ENCODE peak calls at places on chromosomes 6 and 20, in six cellular contexts. K, C, T, U, F and W are unnamed samples.

GRCh38 chr6:45590751-45591184 is 213.0 kb upstream of the SUPT3H start:
- DNase-seq in K (peak; percentile 70), U (no peak), T (peak; percentile 77), F (peak; percentile 89), C (no peak), W (no peak)

GRCh38 chr6:142850653-142851434 is 94.1 kb downstream of the HIVEP2 start:
- DNase-seq in C (no peak), F (no peak), T (no peak), U (no peak), K (no peak), W (no peak)

GRCh38 chr6:903746-904145 is 210.8 kb upstream of the EXOC2 start:
- DNase-seq in K (peak; percentile 15), U (peak; percentile 39), C (no peak), F (no peak), T (no peak), W (no peak)

GRCh38 chr20:31841928-31842327 is 3.5 kb downstream of the FOXS1 start:
- DNase-seq in K (peak; percentile 53), U (no peak), F (peak; percentile 60), C (no peak), T (peak; percentile 66), W (peak; percentile 88)

GRCh38 chr6:129490551-129491245 is 219.3 kb downstream of the ARHGAP18 start:
- DNase-seq in C (peak; percentile 40), F (no peak), K (peak; percentile 95), U (peak; percentile 94), T (peak; percentile 97), W (no peak)

GRCh38 chr20:18835850-18836249 is 22.3 kb downstream of the SCP2D1 start:
- DNase-seq in T (no peak), K (no peak), C (no peak), F (no peak), U (no peak), W (no peak)

GRCh38 chr6:99031957-99032356 is 84.2 kb upstream of the FBXL4 start:
- DNase-seq in T (no peak), F (no peak), U (no peak), C (no peak), K (no peak), W (no peak)

GRCh38 chr6:88360203-88360797 is 194.2 kb upstream of the CNR1 start:
- DNase-seq in K (peak; percentile 76), F (no peak), U (peak; percentile 63), T (peak; percentile 80), C (no peak), W (no peak)

GRCh38 chr6:31945507-31946369 is at the start of gene CFB:
- DNase-seq in K (peak; percentile 56), C (peak; percentile 46), F (peak; percentile 93), T (peak; percentile 91), U (peak; percentile 65), W (peak; percentile 89)

GRCh38 chr6:111482236-111482958 is 621 bp downstream of the REV3L start:
- DNase-seq in T (peak; percentile 45), F (peak; percentile 85), K (no peak), U (peak; percentile 35), C (peak; percentile 62), W (peak; percentile 82)

GRCh38 chr6:24987439-24987838 is 51.7 kb upstream of the RIPOR2 start:
- DNase-seq in F (no peak), C (no peak), T (no peak), K (no peak), U (no peak), W (no peak)

GRCh38 chr20:4836473-4836872 is 114.8 kb downstream of the PRND start:
- DNase-seq in K (no peak), F (peak; percentile 12), T (no peak), C (no peak), U (no peak), W (no peak)

GRCh38 chr20:46055269-46055668 is 26.3 kb downstream of the SLC12A5 start:
- DNase-seq in C (no peak), F (peak; percentile 27), U (no peak), K (no peak), T (no peak), W (peak; percentile 5)

GRCh38 chr6:71419954-71420692 is 131.5 kb downstream of the OGFRL1 start:
- DNase-seq in K (no peak), U (peak; percentile 47), T (peak; percentile 52), C (peak; percentile 66), F (peak; percentile 77), W (peak; percentile 79)

GRCh38 chr6:29734046-29735018 is 11.1 kb downstream of the HLA-F start:
- DNase-seq in F (no peak), K (no peak), T (peak; percentile 26), C (no peak), U (no peak), W (peak; percentile 17)

GRCh38 chr6:21150644-21151043 is 442.9 kb upstream of the SOX4 start:
- DNase-seq in F (no peak), U (no peak), C (no peak), K (no peak), T (no peak), W (no peak)

GRCh38 chr20:36097751-36098151 is 56.8 kb upstream of the EPB41L1 start:
- DNase-seq in K (no peak), C (peak; percentile 88), F (no peak), T (no peak), U (no peak), W (no peak)

GRCh38 chr6:129031051-129031599 is 148.2 kb downstream of the LAMA2 start:
- DNase-seq in C (no peak), T (peak; percentile 77), F (no peak), K (peak; percentile 33), U (peak; percentile 72), W (no peak)

GRCh38 chr6:74431873-74432272 is 735.9 kb downstream of the CD109 start:
- DNase-seq in F (no peak), U (peak; percentile 24), T (no peak), C (no peak), K (no peak), W (no peak)

GRCh38 chr6:118574051-118574865 is 26.2 kb downstream of the PLN start:
- DNase-seq in K (no peak), U (peak; percentile 43), T (no peak), C (peak; percentile 46), F (no peak), W (no peak)

GRCh38 chr6:133046576-133046975 is 194.6 kb upstream of the EYA4 start:
- DNase-seq in T (no peak), C (no peak), F (no peak), K (no peak), U (no peak), W (no peak)

GRCh38 chr6:20907486-20908071 is 373.3 kb downstream of the CDKAL1 start:
- DNase-seq in C (peak; percentile 60), K (no peak), U (no peak), T (no peak), F (no peak), W (no peak)

GRCh38 chr6:166864333-166864732 is 92.0 kb downstream of the RNASET2 start:
- DNase-seq in T (no peak), C (no peak), K (no peak), F (no peak), U (no peak), W (no peak)

GRCh38 chr20:51318058-51318960 is 224.2 kb downstream of the NFATC2 start:
- DNase-seq in K (no peak), U (no peak), C (peak; percentile 93), F (no peak), T (peak; percentile 58), W (no peak)

GRCh38 chr6:56541736-56542366 is 100.8 kb downstream of the DST start:
- DNase-seq in T (no peak), C (no peak), F (no peak), K (no peak), U (no peak), W (no peak)

GRCh38 chr6:47483853-47484546 is 6.4 kb downstream of the CD2AP start:
- DNase-seq in K (peak; percentile 50), U (no peak), F (no peak), T (no peak), C (no peak), W (no peak)

GRCh38 chr6:127515234-127515793 is 3.8 kb downstream of the MTCL3 start:
- DNase-seq in K (no peak), F (no peak), U (peak; percentile 32), C (peak; percentile 85), T (peak; percentile 38), W (no peak)
- TF ChIP-seq CTCF in K (peak; percentile 22), F (no peak), U (no peak), C (no peak), T (peak; percentile 19), W (no peak)

GRCh38 chr6:14091329-14091978 is 26.1 kb upstream of the CD83 start:
- DNase-seq in T (no peak), K (no peak), F (no peak), C (no peak), U (no peak), W (no peak)
- H3K4me3 ChIP-seq in T (no peak overlapping the region), K (no peak overlapping the region), F (no peak overlapping the region), C (no peak overlapping the region), U (no peak overlapping the region), W (no peak overlapping the region)

GRCh38 chr6:157569543-157569942 is 188.6 kb downstream of the ZDHHC14 start:
- DNase-seq in C (no peak), K (no peak), F (no peak), U (no peak), T (no peak), W (no peak)
- TF ChIP-seq CTCF in C (no peak), K (no peak), F (no peak), U (no peak), T (no peak), W (no peak)

GRCh38 chr6:3751730-3752537 is 421 bp upstream of the PXDC1 start:
- DNase-seq in T (peak; percentile 97), U (peak; percentile 93), F (peak; percentile 96), C (peak; percentile 88), K (peak; percentile 82), W (peak; percentile 96)

GRCh38 chr6:3751019-3751729 is at the start of gene PXDC1:
- DNase-seq in T (peak; percentile 29), C (peak; percentile 61), F (no peak), U (no peak), K (no peak), W (no peak)

GRCh38 chr6:3749390-3749978 is 2.0 kb downstream of the PXDC1 start:
- DNase-seq in F (no peak), K (no peak), U (no peak), C (peak; percentile 41), T (no peak), W (no peak)

GRCh38 chr6:3749991-3750323 is 1.6 kb downstream of the PXDC1 start:
- DNase-seq in F (peak; percentile 91), K (peak; percentile 70), T (peak; percentile 86), C (no peak), U (peak; percentile 78), W (no peak)

GRCh38 chr6:3750324-3751018 is 1.0 kb downstream of the PXDC1 start:
- DNase-seq in C (peak; percentile 69), K (no peak), U (peak; percentile 84), T (peak; percentile 82), F (peak; percentile 95), W (peak; percentile 92)
- H3K4me3 ChIP-seq in C (peak overlapping the region; percentile 75), K (peak overlapping the region; percentile 82), U (peak overlapping the region; percentile 95), T (peak overlapping the region; percentile 52), F (peak overlapping the region; percentile 98), W (peak overlapping the region; percentile 96)